ENCODE peak calls at places on chromosomes 13 and 19, in seven cellular contexts. Y is IMR-90, H is mesendoderm, O is H9, J is H1, D is mesenchymal stem cell, W is trophoblast cell. Q is an unnamed sample.

GRCh38 chr19:20388826-20389225 is 176.8 kb downstream of the ZNF737 start:
- DNase-seq in D (no peak), J (no peak), Y (no peak), O (no peak), W (no peak), H (no peak), Q (no peak)

GRCh38 chr13:101949681-101950080 is 452.2 kb downstream of the FGF14 start:
- DNase-seq in Y (no peak), J (no peak), D (no peak), W (no peak), H (no peak), O (no peak), Q (no peak)

GRCh38 chr13:35700661-35701060 is 224.2 kb upstream of the MAB21L1 start:
- DNase-seq in W (no peak), Y (peak; percentile 72), D (no peak), J (no peak), H (no peak), O (no peak), Q (no peak)

GRCh38 chr13:36154567-36155231 is 23.5 kb upstream of the DCLK1 start:
- DNase-seq in H (peak; percentile 30), O (peak; percentile 60), Y (no peak), W (no peak), D (no peak), J (no peak), Q (peak; percentile 37)

GRCh38 chr19:19628499-19629134 is 597 bp upstream of the LPAR2 start:
- DNase-seq in H (peak; percentile 93), Y (peak; percentile 48), D (peak; percentile 54), O (peak; percentile 95), J (peak; percentile 73), W (peak; percentile 96), Q (peak; percentile 79)

GRCh38 chr13:41284512-41285288 is 21.3 kb upstream of the MTRF1 start:
- DNase-seq in Y (peak; percentile 88), W (peak; percentile 76), H (no peak), O (no peak), D (no peak), J (no peak), Q (no peak)

GRCh38 chr13:54185785-54186184 is 1157.2 kb downstream of the OLFM4 start:
- DNase-seq in J (no peak), Y (no peak), W (no peak), O (peak; percentile 59), D (peak; percentile 0), H (peak; percentile 93), Q (peak; percentile 52)

GRCh38 chr19:12774588-12775555 is at the start of gene HOOK2:
- DNase-seq in Y (no peak), H (peak; percentile 91), O (peak; percentile 98), D (no peak), W (peak; percentile 96), J (no peak), Q (no peak)

GRCh38 chr13:46170687-46171086 is 11.3 kb downstream of the LCP1 start:
- DNase-seq in D (peak; percentile 51), Y (no peak), H (peak; percentile 49), J (no peak), O (no peak), W (no peak), Q (peak; percentile 17)

GRCh38 chr13:51045450-51045849 is 65.6 kb downstream of the C13orf42 start:
- DNase-seq in W (no peak), Y (no peak), O (no peak), H (no peak), D (no peak), J (no peak), Q (no peak)
- H2BK5ac ChIP-seq in W (no peak overlapping the region), Y (no peak overlapping the region), O (no peak overlapping the region), H (no peak overlapping the region), D (no peak overlapping the region), J (no peak overlapping the region), Q (no peak overlapping the region)

DNA sequence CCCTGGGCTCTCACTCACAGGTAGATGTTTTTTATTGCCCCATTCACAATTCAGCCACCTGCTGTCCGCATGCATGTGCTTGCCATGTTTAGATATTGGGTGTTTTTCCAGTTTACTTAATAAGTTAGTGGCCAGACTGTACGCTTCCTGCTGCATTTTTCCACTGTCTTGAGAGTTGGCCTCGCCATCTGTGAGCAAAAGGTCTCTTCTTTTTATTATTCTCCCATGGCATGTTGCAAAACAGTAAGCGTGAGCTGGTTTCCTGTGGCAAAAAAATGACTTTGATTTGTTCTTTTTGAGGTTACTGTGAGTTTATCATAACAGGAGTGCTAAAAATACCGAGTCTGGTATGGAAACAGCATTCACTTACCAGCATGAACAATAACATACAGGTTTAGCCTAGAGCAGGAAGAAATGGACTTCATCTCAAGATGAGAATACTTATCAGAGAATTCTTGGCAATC is 46.0 kb downstream of the SAE1 start:
- DNase-seq in O (no peak), J (no peak), H (no peak), D (peak; percentile 92), Y (peak; percentile 98), W (peak; percentile 80), Q (no peak)
- H2BK5ac ChIP-seq in O (no peak overlapping the region), J (no peak overlapping the region), H (no peak overlapping the region), D (no peak overlapping the region), Y (peak overlapping the region; percentile 69), W (no peak overlapping the region), Q (no peak overlapping the region)

GRCh38 chr13:110758195-110758594 is 44.7 kb downstream of the ING1 start:
- DNase-seq in Y (peak; percentile 72), W (no peak), H (peak; percentile 17), O (no peak), D (peak; percentile 13), J (no peak), Q (no peak)

GRCh38 chr13:110759710-110760109 is 46.2 kb downstream of the ING1 start:
- DNase-seq in W (no peak), H (no peak), D (peak; percentile 25), Y (peak; percentile 87), O (no peak), J (no peak), Q (no peak)

GRCh38 chr13:110756268-110756667 is 42.8 kb downstream of the ING1 start:
- DNase-seq in O (no peak), H (peak; percentile 26), Y (peak; percentile 95), D (peak; percentile 44), W (peak; percentile 16), J (peak; percentile 21), Q (no peak)

GRCh38 chr13:110760611-110761010 is 47.1 kb downstream of the ING1 start:
- DNase-seq in Y (no peak), H (no peak), J (no peak), O (no peak), D (no peak), W (no peak), Q (no peak)

DNA sequence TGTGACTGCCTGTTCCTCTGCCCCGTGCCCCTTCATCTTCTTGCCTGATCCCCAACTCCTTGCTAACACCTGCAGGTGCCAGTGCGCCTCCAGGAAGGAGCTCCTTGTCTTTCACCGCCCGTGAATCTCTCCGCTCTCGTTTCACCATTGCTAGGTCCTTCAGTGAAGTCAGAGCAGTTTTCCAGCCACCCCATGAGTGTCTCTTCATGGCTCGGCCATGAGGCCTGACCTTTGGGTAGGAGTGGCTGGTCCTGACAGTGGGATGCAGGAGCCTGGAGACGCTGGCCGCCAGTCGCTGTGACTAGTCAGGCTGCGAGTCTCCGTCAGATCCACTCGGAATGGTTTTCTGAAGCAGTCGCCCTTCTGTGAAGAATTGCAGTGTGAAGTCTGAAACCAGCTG is 43.8 kb downstream of the ING1 start:
- DNase-seq in W (no peak), Y (no peak), D (no peak), H (no peak), O (peak; percentile 32), J (no peak), Q (no peak)
- H2BK5ac ChIP-seq in W (no peak overlapping the region), Y (no peak overlapping the region), D (no peak overlapping the region), H (no peak overlapping the region), O (no peak overlapping the region), J (no peak overlapping the region), Q (no peak overlapping the region)

GRCh38 chr19:4010808-4011110 is 3.2 kb downstream of the PIAS4 start:
- DNase-seq in H (no peak), O (no peak), Y (no peak), J (no peak), D (no peak), W (no peak), Q (no peak)
- H2BK5ac ChIP-seq in H (no peak overlapping the region), O (no peak overlapping the region), Y (no peak overlapping the region), J (no peak overlapping the region), D (no peak overlapping the region), W (no peak overlapping the region), Q (no peak overlapping the region)

GRCh38 chr19:1921326-1921725 is 16.1 kb downstream of the ADAT3 start:
- DNase-seq in W (no peak), J (no peak), Y (no peak), H (no peak), O (no peak), D (no peak), Q (no peak)

GRCh38 chr19:1922803-1923202 is 17.6 kb downstream of the ADAT3 start:
- DNase-seq in H (no peak), O (no peak), Y (no peak), D (no peak), W (no peak), J (no peak), Q (no peak)

GRCh38 chr19:1918975-1919374 is 13.8 kb downstream of the ADAT3 start:
- DNase-seq in D (no peak), H (no peak), J (no peak), W (no peak), O (no peak), Y (no peak), Q (no peak)

GRCh38 chr19:1921825-1922224 is 16.6 kb downstream of the ADAT3 start:
- DNase-seq in H (no peak), J (no peak), W (no peak), Y (no peak), O (no peak), D (no peak), Q (no peak)

GRCh38 chr19:1920644-1921043 is 15.4 kb downstream of the ADAT3 start:
- DNase-seq in H (no peak), D (no peak), O (no peak), J (no peak), W (no peak), Y (no peak), Q (no peak)
- H2BK5ac ChIP-seq in H (no peak overlapping the region), D (no peak overlapping the region), O (no peak overlapping the region), J (no peak overlapping the region), W (no peak overlapping the region), Y (no peak overlapping the region), Q (no peak overlapping the region)

DNA sequence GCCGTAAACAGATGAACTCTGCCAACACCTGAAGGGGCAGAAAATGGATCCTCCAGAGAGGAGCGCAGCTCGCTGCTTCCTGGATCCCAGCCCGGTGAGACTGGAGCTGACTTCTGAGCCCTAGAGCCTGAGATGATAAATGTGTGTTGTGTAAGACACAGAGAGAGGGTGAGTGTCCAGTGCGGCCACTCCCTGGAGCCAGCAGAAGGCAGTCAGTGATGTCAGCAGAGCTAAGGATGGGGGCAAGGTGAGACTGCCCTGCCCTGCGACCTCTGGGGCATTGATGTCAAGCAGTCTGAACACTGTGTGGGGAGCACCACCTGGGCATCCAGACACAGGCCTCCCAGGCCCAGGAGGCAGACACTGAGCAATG is 9.7 kb upstream of the SLC35E1 start:
- DNase-seq in D (no peak), J (no peak), W (peak; percentile 79), Y (peak; percentile 23), O (no peak), H (no peak), Q (no peak)
- H2BK5ac ChIP-seq in D (no peak overlapping the region), J (no peak overlapping the region), W (peak overlapping the region; percentile 19), Y (no peak overlapping the region), O (no peak overlapping the region), H (no peak overlapping the region), Q (no peak overlapping the region)